ENCODE peak calls at places on chromosomes 13 and 19, in four cellular contexts. B is thoracic aorta, J is SK-N-SH, M is aorta. V is an unnamed sample. For H3K4me1, the result is how much of the 10 kb centered on the place peaks cover.

GRCh38 chr13:112134150-112135075 is 67.5 kb downstream of the SOX1 start:
- DNase-seq in B (no peak), J (no peak), M (no peak), V (peak)

GRCh38 chr13:83709751-83710515 is 172.3 kb downstream of the SLITRK1 start:
- DNase-seq in B (no peak), J (no peak), M (no peak), V (no peak)

GRCh38 chr13:31891472-31891871 is 140.1 kb upstream of the FRY start:
- DNase-seq in B (no peak), J (no peak), M (no peak), V (no peak)

GRCh38 chr19:18795540-18795939 is 4.4 kb upstream of the COMP start:
- DNase-seq in B (no peak), J (peak), M (no peak), V (no peak)

GRCh38 chr13:101579291-101579802 is 126.9 kb downstream of the ITGBL1 start:
- DNase-seq in B (no peak), J (peak), M (no peak), V (no peak)

GRCh38 chr13:60095300-60095699 is 68.4 kb downstream of the DIAPH3 start:
- DNase-seq in B (no peak), J (no peak), M (no peak), V (no peak)

GRCh38 chr13:70043685-70044084 is 63.9 kb upstream of the ATXN8OS start:
- DNase-seq in B (no peak), J (no peak), M (no peak), V (no peak)

GRCh38 chr19:40390084-40390742 is at the start of gene HIPK4:
- DNase-seq in B (no peak), J (no peak), M (no peak), V (no peak)

GRCh38 chr13:21234537-21234936 is 58.1 kb downstream of the MRPL57 start:
- DNase-seq in B (no peak), J (peak), M (no peak), V (no peak)

GRCh38 chr19:30320916-30321315 is 51.3 kb upstream of the ZNF536 start:
- DNase-seq in B (no peak), J (no peak), M (no peak), V (no peak)

GRCh38 chr13:58397596-58398387 is 766.2 kb downstream of the PCDH17 start:
- DNase-seq in B (no peak), J (no peak), M (peak), V (no peak)

GRCh38 chr13:74246398-74246975 is 112.3 kb upstream of the KLF12 start:
- DNase-seq in B (no peak), J (no peak), M (no peak), V (no peak)

GRCh38 chr13:111587249-111587648 is 266.8 kb downstream of the TEX29 start:
- DNase-seq in B (no peak), J (no peak), M (peak), V (no peak)

GRCh38 chr13:42968906-42969305 is 23.1 kb downstream of the EPSTI1 start:
- DNase-seq in B (no peak), J (no peak), M (no peak), V (no peak)

GRCh38 chr13:98313938-98314292 is 136.8 kb upstream of the RNF113B start:
- DNase-seq in B (no peak), J (peak), M (no peak), V (no peak)

GRCh38 chr19:43634877-43635560 is 4.6 kb downstream of the CADM4 start:
- DNase-seq in B (no peak), J (no peak), M (no peak), V (no peak)

GRCh38 chr13:111429064-111429558 is 108.7 kb downstream of the TEX29 start:
- DNase-seq in B (no peak), J (peak), M (no peak), V (peak)

GRCh38 chr13:102598061-102598460 is 1.3 kb downstream of the TPP2 start:
- DNase-seq in B (no peak), J (peak), M (no peak), V (no peak)

GRCh38 chr19:21117041-21117907 is 24.6 kb upstream of the ZNF431 start:
- DNase-seq in B (no peak), J (no peak), M (no peak), V (no peak)

GRCh38 chr13:113146750-113147149 is 11.7 kb upstream of the PROZ start:
- DNase-seq in B (no peak), J (no peak), M (no peak), V (peak)

GRCh38 chr13:106096661-106097092 is 438.8 kb downstream of the EFNB2 start:
- DNase-seq in B (no peak), J (no peak), M (no peak), V (no peak)

GRCh38 chr13:110973007-110973700 is 58.3 kb upstream of the ANKRD10 start:
- DNase-seq in B (no peak), J (no peak), M (no peak), V (no peak)

GRCh38 chr13:44474122-44474910 is 100.7 kb downstream of the SERP2 start:
- DNase-seq in B (no peak), J (no peak), M (no peak), V (no peak)

GRCh38 chr13:93304868-93305613 is 78.4 kb downstream of the GPC6 start:
- DNase-seq in B (no peak), J (peak), M (no peak), V (no peak)

GRCh38 chr13:51807041-51807440 is 3.1 kb upstream of the DHRS12 start:
- DNase-seq in B (no peak), J (no peak), M (no peak), V (no peak)

GRCh38 chr13:100356889-100357288 is 231.7 kb downstream of the GGACT start:
- DNase-seq in B (no peak), J (no peak), M (no peak), V (no peak)

GRCh38 chr19:41934849-41935374 is 6.7 kb upstream of the ERFL start:
- DNase-seq in B (no peak), J (peak), M (peak), V (no peak)

GRCh38 chr19:12133069-12133468 is 7.1 kb downstream of the ZNF20 start:
- DNase-seq in B (no peak), J (no peak), M (no peak), V (no peak)

GRCh38 chr19:55809381-55810058 is 22.3 kb downstream of the NLRP11 start:
- DNase-seq in B (no peak), J (peak), M (no peak), V (no peak)

GRCh38 chr13:94464771-94465170 is 14.7 kb downstream of the DCT start:
- DNase-seq in B (no peak), J (no peak), M (no peak), V (no peak)

GRCh38 chr19:7868326-7868670 is 5.9 kb downstream of the PRR36 start:
- DNase-seq in B (no peak), J (no peak), M (no peak), V (no peak)

GRCh38 chr13:98370806-98371553 is 193.9 kb upstream of the RNF113B start:
- DNase-seq in B (no peak), J (no peak), M (no peak), V (peak)

GRCh38 chr13:102376314-102376713 is 25.5 kb downstream of the FGF14 start:
- DNase-seq in B (no peak), J (no peak), M (no peak), V (no peak)

GRCh38 chr13:114112826-114113322 is 19.5 kb downstream of the RASA3 start:
- DNase-seq in B (no peak), J (no peak), M (peak), V (no peak)

GRCh38 chr13:21901772-21902708 is 231.2 kb downstream of the FGF9 start:
- DNase-seq in B (no peak), J (no peak), M (no peak), V (no peak)

GRCh38 chr13:91313581-91313980 is 33.9 kb upstream of the MIR17HG start:
- DNase-seq in B (no peak), J (no peak), M (no peak), V (no peak)

GRCh38 chr13:67063036-67063435 is 167.1 kb downstream of the PCDH9 start:
- DNase-seq in B (no peak), J (no peak), M (no peak), V (no peak)

GRCh38 chr19:18975011-18975410 is 34.0 kb upstream of the HOMER3 start:
- DNase-seq in B (no peak), J (no peak), M (no peak), V (no peak)

GRCh38 chr13:45521292-45521691 is 56.6 kb downstream of the COG3 start:
- DNase-seq in B (no peak), J (no peak), M (no peak), V (no peak)

GRCh38 chr19:41025871-41026270 is 34.8 kb downstream of the CYP2B6 start:
- DNase-seq in B (no peak), J (no peak), M (no peak), V (no peak)

DNA sequence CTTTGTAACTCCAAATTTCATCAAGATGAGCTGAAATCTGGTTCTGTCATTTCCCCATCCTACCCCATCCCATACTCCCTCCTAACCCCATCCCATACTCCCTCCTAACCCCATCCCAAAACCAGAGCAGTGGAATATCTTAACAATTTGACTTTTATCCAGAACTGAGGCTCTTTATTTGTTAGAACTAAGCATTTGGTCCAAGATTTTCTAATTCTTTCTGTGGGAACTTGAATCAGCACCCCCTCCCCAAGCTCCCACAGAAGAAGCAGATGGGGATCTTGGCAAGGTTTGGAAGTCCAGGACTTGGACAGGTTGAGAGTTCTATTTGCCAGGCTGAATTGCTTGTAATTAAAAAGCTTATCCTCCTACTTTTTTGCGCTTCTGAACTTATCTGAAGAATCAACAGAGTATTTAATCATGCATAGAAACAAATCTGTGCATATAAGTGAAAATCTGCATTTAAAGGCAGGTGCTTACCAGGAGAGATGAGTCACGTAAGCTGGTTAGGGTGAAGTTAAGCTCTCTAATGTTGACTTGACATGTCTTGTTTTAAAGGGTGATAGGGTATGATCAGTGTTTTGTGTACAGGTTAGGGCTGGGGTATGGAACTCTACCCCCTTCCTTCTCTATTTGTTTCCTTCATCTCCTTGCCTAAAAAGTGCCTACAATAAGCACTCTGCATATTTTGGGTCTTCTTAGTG is 111.2 kb downstream of the COG6 start:
- DNase-seq in B (no peak), J (no peak), M (no peak), V (no peak)
- H3K27ac ChIP-seq in B (no peak), J (no peak), M (no peak), V (no peak)

GRCh38 chr19:51915324-51915867 is 10.6 kb upstream of the ZNF649 start:
- DNase-seq in B (no peak), J (no peak), M (no peak), V (no peak)
- H3K4me1 ChIP-seq in B (under half), J (under half), M (under half), V (under half)

DNA sequence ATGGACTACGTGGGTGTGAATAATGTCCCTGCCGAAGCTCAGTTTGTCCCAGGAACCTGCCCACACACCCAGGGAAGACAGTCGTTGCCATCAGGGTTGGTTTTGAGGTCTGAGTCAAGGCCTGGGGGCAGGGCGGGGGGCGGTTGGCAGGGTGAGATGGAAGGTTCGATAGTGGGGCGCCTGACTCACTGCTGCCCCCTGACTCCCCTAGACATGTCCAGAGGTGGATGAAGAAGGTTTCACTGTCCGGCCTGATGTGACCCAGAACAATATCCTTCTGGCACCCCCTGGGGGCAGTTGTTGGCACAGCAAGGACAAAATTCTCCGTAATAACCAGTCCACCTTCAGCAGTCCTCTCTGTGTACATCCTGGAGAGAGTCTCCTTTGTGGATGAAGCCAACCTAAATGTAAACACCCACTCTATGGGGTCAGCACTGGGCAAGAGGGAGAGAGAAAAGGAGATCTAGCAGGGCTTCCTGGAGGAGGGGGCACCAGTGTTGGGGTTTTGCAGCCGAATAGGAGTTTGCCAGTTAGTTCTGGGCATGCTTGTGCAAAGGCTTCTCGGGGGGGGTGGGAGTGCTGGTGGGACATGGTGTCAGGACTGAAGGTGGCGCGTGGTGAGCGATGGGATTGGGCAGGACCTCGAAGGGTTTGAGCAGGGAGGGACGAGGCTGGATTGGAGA is 19.6 kb upstream of the B3GNT3 start:
- DNase-seq in B (no peak), J (peak), M (no peak), V (no peak)
- H3K27ac ChIP-seq in B (no peak), J (no peak), M (no peak), V (no peak)

GRCh38 chr19:47331931-47332547 is at the start of gene C5AR2:
- DNase-seq in B (no peak), J (no peak), M (peak), V (no peak)
- H3K4me1 ChIP-seq in B (under half), J (under half), M (under half), V (under half)